ENCODE peak calls at places on chromosomes 7 and 10, in ten cellular contexts. P, N, Q, H, G, M, V, T, L and J are unnamed samples. For H3K4me1 and H3K9me3, the result is how much of the 10 kb centered on the place peaks cover.

GRCh38 chr10:91339729-91340128 is 70.4 kb upstream of the HECTD2 start:
- DNase-seq in P (no peak), N (no peak), Q (no peak), H (no peak), G (no peak), M (no peak), V (no peak), T (no peak), L (no peak), J (no peak)

GRCh38 chr10:71854031-71854430 is 3.0 kb upstream of the PSAP start:
- DNase-seq in P (no peak), N (no peak), Q (no peak), H (no peak), G (no peak), M (no peak), V (no peak), T (no peak), L (peak), J (no peak)

GRCh38 chr10:16967866-16968721 is 150.9 kb upstream of the RSU1 start:
- DNase-seq in P (no peak), N (peak), Q (no peak), H (peak), G (peak), M (no peak), V (peak), T (no peak), L (peak), J (no peak)

GRCh38 chr7:112174192-112174591 is 32.0 kb downstream of the DOCK4 start:
- DNase-seq in P (no peak), N (no peak), Q (no peak), H (no peak), G (no peak), M (no peak), V (no peak), T (no peak), L (no peak), J (no peak)

GRCh38 chr7:24885305-24885704 is 94.7 kb downstream of the OSBPL3 start:
- DNase-seq in P (no peak), N (no peak), Q (no peak), H (no peak), G (no peak), M (no peak), V (peak), T (no peak), L (no peak), J (no peak)

GRCh38 chr10:44153901-44154670 is 230.8 kb downstream of the CXCL12 start:
- DNase-seq in P (no peak), N (no peak), Q (no peak), H (no peak), G (no peak), M (no peak), V (no peak), T (no peak), L (no peak), J (no peak)

GRCh38 chr7:21542891-21543527 is at the start of gene DNAH11:
- DNase-seq in P (peak), N (peak), Q (no peak), H (peak), G (no peak), M (no peak), V (peak), T (no peak), L (no peak), J (peak)

GRCh38 chr7:35761882-35762720 is 38.8 kb upstream of the SEPTIN7 start:
- DNase-seq in P (no peak), N (no peak), Q (no peak), H (no peak), G (no peak), M (no peak), V (no peak), T (no peak), L (peak), J (no peak)

GRCh38 chr7:102236592-102237287 is 49.9 kb upstream of the SH2B2 start:
- DNase-seq in P (peak), N (peak), Q (peak), H (peak), G (peak), M (no peak), V (peak), T (peak), L (peak), J (peak)

GRCh38 chr7:155094636-155095035 is 24.5 kb downstream of the HTR5A start:
- DNase-seq in P (no peak), N (no peak), Q (no peak), H (no peak), G (no peak), M (no peak), V (no peak), T (no peak), L (no peak), J (no peak)
- H3K4me1 ChIP-seq in P (under half), N (under half), Q (under half), H (under half), G (under half), M (under half), V (under half), T (under half), L (under half), J (under half)

GRCh38 chr7:129188372-129188891 is at the start of gene SMO:
- DNase-seq in P (peak), N (peak), Q (no peak), H (peak), G (no peak), M (no peak), V (peak), T (no peak), L (peak), J (peak)
- TF ChIP-seq POLR2A in P (no peak), N (no peak), Q (no peak), H (peak), G (no peak), M (no peak), V (peak), T (no peak), L (peak), J (peak)

DNA sequence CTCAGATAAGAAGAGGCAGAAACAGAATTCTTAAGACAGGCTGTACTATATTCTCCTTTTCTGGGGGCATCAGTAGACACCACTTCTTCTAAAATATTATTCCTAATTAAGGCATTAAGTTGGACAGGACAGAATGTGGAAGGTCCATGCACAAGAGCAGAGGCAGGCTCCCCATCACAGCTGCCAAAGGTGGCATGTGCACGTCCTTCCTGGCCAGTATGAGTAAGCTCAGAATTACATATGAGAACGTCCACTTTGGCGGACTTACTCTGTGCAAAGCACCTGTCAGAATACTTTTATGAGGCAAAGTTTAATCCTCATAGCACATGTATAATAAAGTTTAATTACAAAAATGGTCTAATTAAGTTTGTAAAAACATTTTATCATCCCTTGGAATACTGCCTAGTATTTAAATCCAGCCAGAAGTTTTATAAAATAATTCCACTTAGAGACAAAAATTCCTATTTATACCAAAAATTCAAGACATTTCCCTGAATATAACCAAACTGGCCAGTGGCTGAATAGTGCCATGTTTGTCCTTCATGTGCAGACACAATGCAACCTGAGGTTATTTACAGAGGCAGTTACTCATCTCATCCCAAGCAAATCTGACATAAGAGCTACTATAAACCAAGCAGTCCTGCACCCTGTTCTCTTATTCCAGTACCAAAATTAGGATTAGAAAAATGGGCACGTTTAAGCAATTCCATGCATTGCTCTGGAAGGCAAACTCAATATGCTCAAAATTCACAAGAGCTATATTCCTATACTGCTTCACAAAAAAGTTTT is 65.5 kb downstream of the CACUL1 start:
- DNase-seq in P (no peak), N (no peak), Q (no peak), H (no peak), G (no peak), M (no peak), V (no peak), T (no peak), L (no peak), J (no peak)
- H3K9me3 ChIP-seq in P (under half), N (under half), Q (under half), H (under half), G (under half), M (under half), V (under half), T (under half), L (under half), J (under half)

DNA sequence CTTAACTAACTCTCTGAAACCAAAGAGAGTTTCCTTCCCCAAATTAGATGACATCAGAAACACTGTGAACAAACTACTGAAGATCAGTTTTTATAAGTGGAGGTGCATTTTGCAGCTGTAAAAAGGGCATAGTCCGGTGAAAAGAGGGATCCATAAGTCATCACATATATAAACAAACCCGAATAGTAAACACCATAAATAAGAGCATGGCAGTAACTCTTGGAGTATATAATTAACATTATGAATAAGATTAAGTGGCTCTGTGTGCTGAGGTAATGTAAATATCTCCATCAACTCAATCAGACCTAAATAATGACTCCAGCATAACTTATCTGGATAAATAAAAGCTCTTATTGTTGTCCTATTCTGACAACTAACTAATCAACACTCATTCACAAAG is 43.0 kb upstream of the SHTN1 start:
- DNase-seq in P (no peak), N (no peak), Q (no peak), H (no peak), G (no peak), M (no peak), V (no peak), T (no peak), L (no peak), J (no peak)
- H3K4me1 ChIP-seq in P (under half), N (under half), Q (under half), H (under half), G (under half), M (under half), V (under half), T (under half), L (under half), J (under half)

GRCh38 chr7:158818325-158819213 is 10.7 kb downstream of the ESYT2 start:
- DNase-seq in P (peak), N (peak), Q (peak), H (peak), G (peak), M (peak), V (peak), T (peak), L (peak), J (peak)
- TF ChIP-seq POLR2A in P (no peak), N (peak), Q (no peak), H (peak), G (no peak), M (no peak), V (peak), T (no peak), L (peak), J (peak)